ENCODE peak calls at places on chromosome 15, in four cellular contexts. One of them, this sample, is unnamed.

GRCh38 chr15:51132384-51133139 is 37.9 kb upstream of the TNFAIP8L3 start:
- DNase-seq in GM13977: peak
- DNase-seq in astrocyte of the spinal cord: peak
- DNase-seq in H9: peak
- DNase-seq in this sample: peak

GRCh38 chr15:72338617-72339321 is 18.8 kb upstream of the CELF6 start:
- DNase-seq in GM13977: no peak
- DNase-seq in astrocyte of the spinal cord: peak
- DNase-seq in H9: no peak
- DNase-seq in this sample: no peak

GRCh38 chr15:36961956-36962355 is 138.4 kb downstream of the MEIS2 start:
- DNase-seq in H9: no peak
- DNase-seq in GM13977: no peak
- DNase-seq in astrocyte of the spinal cord: peak
- DNase-seq in this sample: no peak

GRCh38 chr15:90154861-90155626 is 46.1 kb upstream of the SEMA4B start:
- DNase-seq in H9: no peak
- DNase-seq in GM13977: no peak
- DNase-seq in astrocyte of the spinal cord: peak
- DNase-seq in this sample: no peak

GRCh38 chr15:67601008-67601620 is 58.6 kb downstream of the MAP2K5 start:
- DNase-seq in astrocyte of the spinal cord: peak
- DNase-seq in H9: no peak
- DNase-seq in GM13977: no peak
- DNase-seq in this sample: no peak

GRCh38 chr15:79370716-79371115 is 59.8 kb downstream of the TMED3 start:
- DNase-seq in astrocyte of the spinal cord: peak
- DNase-seq in GM13977: no peak
- DNase-seq in H9: no peak
- DNase-seq in this sample: no peak

GRCh38 chr15:49990835-49991540 is 128.0 kb downstream of the ATP8B4 start:
- DNase-seq in H9: no peak
- DNase-seq in GM13977: no peak
- DNase-seq in astrocyte of the spinal cord: no peak
- DNase-seq in this sample: no peak

GRCh38 chr15:90334304-90334731 is 17.8 kb upstream of the ZNF774 start:
- DNase-seq in H9: no peak
- DNase-seq in astrocyte of the spinal cord: no peak
- DNase-seq in GM13977: no peak
- DNase-seq in this sample: no peak

GRCh38 chr15:66269326-66270090 is 16.0 kb upstream of the MEGF11 start:
- DNase-seq in GM13977: no peak
- DNase-seq in astrocyte of the spinal cord: peak
- DNase-seq in H9: peak
- DNase-seq in this sample: no peak

GRCh38 chr15:49379996-49380395 is 43.0 kb upstream of the FGF7 start:
- DNase-seq in astrocyte of the spinal cord: no peak
- DNase-seq in H9: peak
- DNase-seq in GM13977: no peak
- DNase-seq in this sample: no peak

GRCh38 chr15:31338879-31339557 is 12.4 kb downstream of the KLF13 start:
- DNase-seq in GM13977: peak
- DNase-seq in H9: peak
- DNase-seq in astrocyte of the spinal cord: peak
- DNase-seq in this sample: peak

GRCh38 chr15:79283252-79284048 is 928 bp downstream of the ANKRD34C start:
- DNase-seq in GM13977: peak
- DNase-seq in H9: peak
- DNase-seq in astrocyte of the spinal cord: peak
- DNase-seq in this sample: peak

GRCh38 chr15:40342421-40343313 is 1.9 kb upstream of the CCDC9B start:
- DNase-seq in GM13977: no peak
- DNase-seq in astrocyte of the spinal cord: no peak
- DNase-seq in H9: no peak
- DNase-seq in this sample: no peak
- TF ChIP-seq CTCF in GM13977: no peak
- TF ChIP-seq CTCF in astrocyte of the spinal cord: no peak
- TF ChIP-seq CTCF in H9: no peak
- TF ChIP-seq CTCF in this sample: no peak

DNA sequence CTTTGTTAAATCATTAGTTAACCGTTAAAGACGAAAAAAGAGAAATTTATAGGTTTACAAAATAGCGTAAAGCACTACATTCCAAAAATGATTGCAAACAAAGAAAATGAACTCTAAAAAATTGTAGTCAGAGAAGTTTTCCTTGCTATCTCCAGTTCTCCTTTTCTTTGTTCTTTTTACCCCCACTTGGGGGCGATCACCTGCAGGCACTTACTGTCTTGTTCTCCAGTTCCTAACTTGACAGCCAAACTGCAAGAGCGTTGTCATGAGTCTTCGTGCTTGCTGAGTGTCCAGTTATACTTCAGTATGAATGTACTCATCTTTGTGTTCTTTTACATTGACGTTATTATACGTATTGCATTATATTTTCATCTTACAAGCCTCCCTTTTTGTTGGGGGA is 54.5 kb downstream of the CHD2 start:
- DNase-seq in H9: no peak
- DNase-seq in GM13977: no peak
- DNase-seq in astrocyte of the spinal cord: no peak
- DNase-seq in this sample: no peak
- TF ChIP-seq CTCF in H9: peak
- TF ChIP-seq CTCF in GM13977: peak
- TF ChIP-seq CTCF in astrocyte of the spinal cord: peak
- TF ChIP-seq CTCF in this sample: no peak

GRCh38 chr15:96344120-96344705 is 13.7 kb downstream of the NR2F2 start:
- DNase-seq in astrocyte of the spinal cord: peak
- DNase-seq in H9: no peak
- DNase-seq in GM13977: no peak
- DNase-seq in this sample: no peak
- TF ChIP-seq CTCF in astrocyte of the spinal cord: no peak
- TF ChIP-seq CTCF in H9: no peak
- TF ChIP-seq CTCF in GM13977: no peak
- TF ChIP-seq CTCF in this sample: no peak

DNA sequence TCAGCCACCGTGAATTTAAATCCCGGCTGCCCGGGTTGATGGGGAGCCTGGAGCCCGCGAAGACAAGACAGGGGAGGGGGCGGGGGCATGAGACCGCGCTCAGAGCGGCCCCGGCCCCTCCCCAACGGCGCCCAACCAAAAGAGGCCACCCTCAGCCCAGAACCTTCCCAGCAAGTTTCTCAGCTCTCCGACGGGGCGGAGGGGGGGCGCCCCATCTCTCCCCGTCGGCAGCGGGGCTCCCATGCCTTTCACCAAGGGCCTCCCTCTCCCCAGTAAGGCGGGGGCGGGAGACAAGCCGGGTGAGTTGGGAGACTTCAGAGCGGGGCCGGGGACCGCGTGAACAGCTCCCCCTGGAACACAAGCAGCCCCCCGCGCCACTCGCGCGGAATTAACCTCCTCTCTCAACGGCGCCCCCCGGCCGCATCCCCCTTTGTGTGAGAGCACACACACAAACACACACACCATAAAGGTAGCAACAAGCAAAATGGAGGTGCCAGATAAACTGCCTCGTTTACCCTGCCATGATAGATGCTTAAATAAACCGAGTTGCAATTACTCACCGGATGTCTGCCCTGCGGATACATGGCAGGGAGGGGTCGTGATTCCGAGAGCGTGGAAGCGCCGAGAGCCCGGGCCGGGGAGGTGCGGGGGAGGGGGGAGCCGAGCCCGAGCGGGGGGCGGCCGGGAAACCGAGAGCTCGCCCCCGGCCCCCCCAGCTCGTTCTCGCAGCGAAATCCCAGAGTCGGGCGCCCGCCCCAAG is 1.3 kb downstream of the TLE3 start:
- DNase-seq in H9: no peak
- DNase-seq in astrocyte of the spinal cord: peak
- DNase-seq in GM13977: peak
- DNase-seq in this sample: peak
- TF ChIP-seq CTCF in H9: no peak
- TF ChIP-seq CTCF in astrocyte of the spinal cord: no peak
- TF ChIP-seq CTCF in GM13977: peak
- TF ChIP-seq CTCF in this sample: no peak

DNA sequence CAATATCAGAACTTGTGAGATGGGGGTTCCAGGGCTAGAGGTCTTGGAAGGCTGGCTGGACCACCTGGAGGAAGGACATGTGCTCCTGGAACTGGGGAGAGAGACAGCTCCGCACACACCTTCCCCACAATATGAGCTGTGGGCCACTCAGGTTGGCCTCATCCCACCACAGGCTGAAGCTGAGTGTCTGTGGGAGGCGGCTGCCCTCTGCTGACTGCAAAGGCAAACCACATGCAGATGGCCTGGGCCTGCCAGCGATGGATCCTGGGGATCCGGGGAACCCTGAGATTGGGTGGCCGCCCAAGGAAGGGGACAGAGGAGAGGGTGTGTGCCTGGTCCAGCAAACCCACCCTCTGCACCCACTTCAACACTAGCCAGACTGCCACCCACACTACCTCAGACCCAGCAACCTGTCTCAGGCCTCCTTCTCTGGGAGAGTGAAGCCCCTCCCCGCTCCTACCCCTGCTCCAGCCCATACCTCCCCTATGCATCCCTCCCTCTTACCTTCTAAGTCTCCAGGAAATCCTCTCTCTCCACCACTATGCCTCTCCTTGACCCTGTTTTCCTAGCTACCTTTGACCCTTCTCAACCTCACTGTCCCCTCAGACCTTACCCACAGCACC is 44.8 kb downstream of the CYP11A1 start:
- DNase-seq in GM13977: peak
- DNase-seq in astrocyte of the spinal cord: peak
- DNase-seq in H9: peak
- DNase-seq in this sample: peak
- TF ChIP-seq CTCF in GM13977: peak
- TF ChIP-seq CTCF in astrocyte of the spinal cord: peak
- TF ChIP-seq CTCF in H9: peak
- TF ChIP-seq CTCF in this sample: peak